ENCODE peak calls at places on chromosomes 1 and 21, in four cellular contexts. Z is Peyer's patch, R is NT2/D1, C is fibroblast of lung. T is an unnamed sample. For H3K4me1 and H3K9me3, the result is how much of the 10 kb centered on the place peaks cover.

GRCh38 chr1:65417729-65418128 is 2.7 kb upstream of the LEPR start:
- DNase-seq in C (no peak), Z (no peak), R (no peak), T (no peak)

GRCh38 chr1:60998786-60999185 is 83.6 kb upstream of the NFIA start:
- DNase-seq in C (no peak), R (no peak), Z (no peak), T (no peak)

GRCh38 chr1:179800481-179800880 is 57.4 kb downstream of the FAM163A start:
- DNase-seq in C (no peak), R (no peak), Z (no peak), T (no peak)

GRCh38 chr1:13469343-13469742 is 44.5 kb downstream of the LRRC38 start:
- DNase-seq in R (no peak), Z (no peak), C (no peak), T (no peak)

GRCh38 chr1:54500030-54500389 is 48.0 kb upstream of the ACOT11 start:
- DNase-seq in C (no peak), R (no peak), Z (no peak), T (no peak)

GRCh38 chr1:35264861-35265260 is 3.6 kb upstream of the ZMYM4 start:
- DNase-seq in Z (no peak), R (peak), C (peak), T (no peak)

GRCh38 chr1:7224644-7225043 is 439.4 kb downstream of the CAMTA1 start:
- DNase-seq in Z (peak), C (no peak), R (peak), T (no peak)

GRCh38 chr1:15038232-15039016 is 115.1 kb upstream of the TMEM51 start:
- DNase-seq in C (peak), R (peak), Z (no peak), T (peak)

GRCh38 chr1:12056331-12056841 is 6.7 kb upstream of the TNFRSF8 start:
- DNase-seq in Z (no peak), R (no peak), C (no peak), T (no peak)

GRCh38 chr1:37135032-37135431 is 100.7 kb upstream of the GRIK3 start:
- DNase-seq in R (no peak), Z (no peak), C (no peak), T (no peak)

GRCh38 chr1:235567812-235568444 is 63.7 kb upstream of the B3GALNT2 start:
- DNase-seq in C (no peak), Z (peak), R (no peak), T (no peak)

GRCh38 chr1:41662061-41662655 is 177.7 kb upstream of the EDN2 start:
- DNase-seq in R (no peak), Z (peak), C (peak), T (peak)

GRCh38 chr1:177023710-177024109 is 140.8 kb downstream of the ASTN1 start:
- DNase-seq in Z (no peak), C (no peak), R (no peak), T (no peak)

GRCh38 chr1:24765308-24765988 is 20.2 kb downstream of the CLIC4 start:
- DNase-seq in R (no peak), C (peak), Z (no peak), T (no peak)

GRCh38 chr1:90114521-90115141 is 119.7 kb downstream of the ZNF326 start:
- DNase-seq in R (peak), Z (no peak), C (peak), T (peak)

GRCh38 chr1:3610823-3611169 is 512 bp downstream of the MEGF6 start:
- DNase-seq in C (no peak), R (no peak), Z (no peak), T (no peak)
- H3K4me1 ChIP-seq in C (under half), R (under half), Z (under half), T (under half)

GRCh38 chr1:225642177-225642576 is 10.7 kb downstream of the ENAH start:
- DNase-seq in Z (no peak), C (no peak), R (no peak), T (no peak)
- H3K9me3 ChIP-seq in Z (under half), C (under half), R (under half), T (under half)

GRCh38 chr1:201011616-201012015 is 11.9 kb downstream of the KIF21B start:
- DNase-seq in C (no peak), R (no peak), Z (no peak), T (no peak)
- H3K4me1 ChIP-seq in C (under half), R (under half), Z (under half), T (half or more)

GRCh38 chr21:26513212-26513611 is 59.9 kb downstream of the CYYR1 start:
- DNase-seq in R (no peak), C (peak), Z (no peak), T (no peak)
- H3K9me3 ChIP-seq in R (under half), C (under half), Z (under half), T (under half)

DNA sequence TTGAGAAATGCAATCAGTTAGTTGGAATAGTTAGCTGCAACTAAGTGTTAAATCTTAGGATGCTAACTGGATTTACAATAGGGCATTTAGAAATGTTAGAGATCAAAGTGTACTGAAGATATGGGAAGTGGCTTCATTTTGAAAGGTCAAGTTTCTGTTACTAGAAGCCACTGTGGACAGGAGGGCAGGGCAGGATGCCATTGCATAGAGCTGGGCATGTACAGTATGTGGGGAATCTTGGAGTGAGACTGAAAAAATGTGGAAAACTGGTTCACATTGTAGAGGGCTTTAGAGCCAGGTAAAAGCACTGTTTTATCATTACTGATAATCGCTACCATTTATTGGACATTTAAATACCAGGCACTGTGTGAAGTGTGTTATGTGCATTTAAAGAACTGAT is 31.0 kb downstream of the ARID1A start:
- DNase-seq in C (no peak), Z (no peak), R (no peak), T (no peak)
- H3K4me1 ChIP-seq in C (under half), Z (half or more), R (under half), T (half or more)

DNA sequence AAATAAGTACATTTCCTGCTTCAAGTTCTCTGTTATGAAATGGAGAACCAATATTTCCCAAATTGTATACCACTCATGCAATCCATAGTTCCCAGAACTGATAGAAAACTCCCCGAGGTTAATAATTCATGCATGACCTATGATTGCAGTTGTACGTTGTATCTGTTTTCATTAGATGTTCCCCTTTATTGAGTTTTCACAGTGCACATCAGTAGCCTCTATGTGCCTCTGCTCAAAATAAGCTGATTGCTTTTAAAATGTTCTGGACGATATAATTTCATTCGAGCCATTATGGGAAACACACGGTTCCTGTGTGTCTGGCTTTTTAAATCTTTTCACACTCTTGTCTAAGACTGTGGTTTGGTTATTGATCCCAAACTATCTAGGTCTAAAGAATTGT is 253.1 kb upstream of the KIAA0040 start:
- DNase-seq in C (no peak), Z (no peak), R (no peak), T (no peak)
- H3K9me3 ChIP-seq in C (under half), Z (under half), R (under half), T (under half)

DNA sequence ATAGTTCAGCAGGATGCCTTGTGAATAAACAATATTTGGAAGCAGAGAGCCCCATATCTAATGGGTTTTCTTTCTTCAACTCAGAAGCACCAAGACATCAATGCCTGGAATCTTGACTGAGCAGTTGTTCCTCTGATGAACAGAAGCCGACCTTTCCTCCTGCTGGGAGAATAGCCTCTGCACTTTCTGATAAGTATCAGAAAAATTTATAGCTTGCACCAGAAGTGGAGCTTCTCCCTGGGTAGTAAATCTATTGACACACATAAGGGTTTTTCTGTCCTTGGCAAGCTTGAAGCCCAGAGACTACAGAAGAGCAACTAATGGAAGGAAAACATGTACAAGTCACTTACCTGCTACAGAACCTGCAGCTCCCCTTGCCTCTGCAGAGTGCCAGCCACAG is 36.8 kb upstream of the PLPPR4 start:
- DNase-seq in C (no peak), Z (no peak), R (no peak), T (no peak)
- H3K4me1 ChIP-seq in C (under half), Z (under half), R (under half), T (under half)

GRCh38 chr21:30620522-30620921 is at the start of gene KRTAP20-4:
- DNase-seq in Z (no peak), C (no peak), R (no peak), T (no peak)

GRCh38 chr21:30629173-30629572 is 5.8 kb upstream of the KRTAP20-2 start:
- DNase-seq in R (no peak), Z (no peak), C (no peak), T (no peak)

GRCh38 chr21:30628109-30628508 is 6.9 kb upstream of the KRTAP20-2 start:
- DNase-seq in C (no peak), Z (no peak), R (no peak), T (no peak)

GRCh38 chr21:30623362-30623761 is 2.9 kb downstream of the KRTAP20-4 start:
- DNase-seq in C (no peak), Z (no peak), R (no peak), T (no peak)

DNA sequence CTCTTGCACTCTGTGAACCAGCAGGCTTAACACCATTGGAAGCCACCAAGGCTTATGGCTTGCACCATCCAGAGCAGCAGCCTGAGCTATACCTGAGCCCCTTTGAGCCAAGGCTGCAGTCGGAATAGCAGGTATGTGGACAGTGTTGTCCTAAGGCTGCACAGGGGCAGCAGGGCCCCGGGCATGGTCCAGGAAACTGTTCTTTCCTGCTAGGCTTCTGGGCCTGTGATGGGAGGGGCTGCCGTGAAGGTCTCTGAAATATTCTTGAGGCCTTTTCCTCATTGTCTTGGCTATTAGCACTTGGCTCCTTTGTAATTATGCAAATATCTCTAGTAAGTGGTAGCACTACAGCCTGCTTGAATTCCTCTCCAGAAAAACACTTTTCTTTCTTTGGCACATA is 5.0 kb downstream of the KRTAP20-4 start:
- DNase-seq in Z (no peak), C (no peak), R (no peak), T (no peak)
- H3K9me3 ChIP-seq in Z (under half), C (under half), R (under half), T (under half)

GRCh38 chr1:10635992-10636391 is 160.5 kb downstream of the CASZ1 start:
- DNase-seq in C (no peak), Z (no peak), R (no peak), T (no peak)
- H3K4me1 ChIP-seq in C (under half), Z (under half), R (under half), T (under half)

GRCh38 chr21:10639123-10639522 is 117.7 kb downstream of the TPTE start:
- DNase-seq in C (no peak), Z (no peak), R (no peak), T (no peak)

GRCh38 chr21:10641107-10641506 is 119.7 kb downstream of the TPTE start:
- DNase-seq in C (no peak), Z (no peak), R (no peak), T (no peak)

DNA sequence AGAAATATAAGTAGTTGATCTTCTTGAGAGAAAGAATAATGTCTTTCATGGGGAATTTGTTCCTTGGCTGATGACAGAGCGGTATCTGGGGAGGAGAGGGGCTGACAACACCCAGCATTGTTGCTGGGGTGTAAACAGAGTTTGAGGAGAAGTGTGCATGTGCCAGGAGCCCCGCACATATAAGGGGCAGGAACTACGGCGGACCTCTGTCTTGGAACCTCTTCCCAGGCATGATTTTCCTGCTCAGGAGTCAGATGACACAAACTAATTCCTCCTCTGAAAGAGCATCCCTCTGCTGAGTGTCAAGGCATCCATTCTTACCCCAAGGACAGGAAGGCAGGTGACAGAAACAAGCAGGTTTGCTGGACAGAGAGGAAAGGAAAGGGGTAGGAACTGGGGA is 119.1 kb downstream of the TPTE start:
- DNase-seq in Z (no peak), R (no peak), C (no peak), T (no peak)
- H3K9me3 ChIP-seq in Z (under half), R (under half), C (under half), T (under half)

T was measured in naive thymus-derived CD4-positive, alpha-beta T cell.